ENCODE peak calls at places on chromosomes 16 and 17, in eight cellular contexts. Q, F, J, P, E, Y, T and V are unnamed samples.

GRCh38 chr17:82687871-82688270 is 10.6 kb downstream of the RAB40B start:
- DNase-seq in T (no peak), F (no peak), Q (no peak), Y (no peak), E (no peak), J (no peak), P (no peak), V (no peak)

GRCh38 chr17:35743911-35744328 is 9.1 kb downstream of the GAS2L2 start:
- DNase-seq in T (no peak), P (no peak), J (no peak), E (no peak), Y (no peak), F (no peak), Q (peak), V (no peak)

GRCh38 chr17:15397605-15398004 is 56.2 kb upstream of the TEKT3 start:
- DNase-seq in E (no peak), F (no peak), Q (peak), T (no peak), Y (peak), P (no peak), J (no peak), V (no peak)

GRCh38 chr17:59601130-59601529 is 18.6 kb upstream of the CLTC start:
- DNase-seq in F (no peak), T (no peak), Q (no peak), Y (no peak), P (no peak), J (no peak), E (no peak), V (no peak)

GRCh38 chr16:20611975-20612471 is 35.9 kb upstream of the ACSM2B start:
- DNase-seq in Y (peak), Q (peak), F (peak), J (no peak), T (peak), P (peak), E (no peak), V (no peak)

GRCh38 chr17:11240841-11241610 is at the start of gene SHISA6:
- DNase-seq in T (no peak), Q (no peak), E (no peak), J (no peak), P (no peak), Y (no peak), F (no peak), V (no peak)

GRCh38 chr17:66460558-66460957 is 158.1 kb downstream of the PRKCA start:
- DNase-seq in F (no peak), T (no peak), P (no peak), Y (no peak), Q (no peak), J (no peak), E (no peak), V (no peak)

GRCh38 chr17:79987187-79987889 is 48.3 kb downstream of the TBC1D16 start:
- DNase-seq in P (no peak), Y (no peak), F (no peak), Q (no peak), E (no peak), J (no peak), T (no peak), V (no peak)

GRCh38 chr17:44581868-44582267 is 24.6 kb downstream of the FZD2 start:
- DNase-seq in E (no peak), F (no peak), Y (no peak), J (no peak), P (no peak), Q (peak), T (no peak), V (no peak)

GRCh38 chr17:1143573-1143972 is 36.2 kb downstream of the ABR start:
- DNase-seq in J (no peak), Y (no peak), E (no peak), F (no peak), P (no peak), T (no peak), Q (peak), V (no peak)
- H3K4me3 ChIP-seq in J (no peak), Y (no peak), E (no peak), F (no peak), P (no peak), T (no peak), Q (no peak), V (no peak)

GRCh38 chr17:27245230-27245696 is 48.7 kb upstream of the WSB1 start:
- DNase-seq in E (peak), F (peak), Q (peak), Y (peak), J (peak), T (peak), P (peak), V (peak)
- TF ChIP-seq CTCF in E (peak), F (peak), Q (peak), Y (peak), J (peak), T (peak), P (peak), V (peak)

GRCh38 chr17:48574523-48575065 is 3.6 kb downstream of the HOXB4 start:
- DNase-seq in F (no peak), E (no peak), T (no peak), Q (no peak), J (no peak), P (no peak), Y (no peak), V (no peak)
- H3K4me3 ChIP-seq in F (no peak), E (no peak), T (peak), Q (no peak), J (peak), P (no peak), Y (no peak), V (no peak)

GRCh38 chr17:60989846-60990245 is 312.2 kb downstream of the BCAS3 start:
- DNase-seq in Q (no peak), Y (no peak), T (no peak), F (no peak), P (no peak), E (no peak), J (no peak), V (no peak)
- TF ChIP-seq CTCF in Q (no peak), Y (no peak), T (no peak), F (no peak), P (no peak), E (no peak), J (no peak), V (no peak)

GRCh38 chr17:29612404-29613370 is 10.0 kb downstream of the CORO6 start:
- DNase-seq in Q (no peak), P (no peak), F (peak), T (no peak), E (no peak), J (no peak), Y (no peak), V (no peak)
- H3K4me3 ChIP-seq in Q (no peak), P (no peak), F (no peak), T (peak), E (no peak), J (no peak), Y (peak), V (no peak)

GRCh38 chr16:86019446-86020047 is 120.6 kb downstream of the IRF8 start:
- DNase-seq in E (no peak), Y (no peak), Q (no peak), T (no peak), F (no peak), P (no peak), J (no peak), V (no peak)
- TF ChIP-seq CTCF in E (peak), Y (no peak), Q (peak), T (no peak), F (no peak), P (no peak), J (peak), V (peak)